ENCODE peak calls at places on chromosomes 3 and 15, in four cellular contexts. Z, N, K and P are unnamed samples.
A peak's percentile ranks its signal among the peaks of the same experiment; 100 is the strongest.

GRCh38 chr3:193737191-193737751 is 144.3 kb downstream of the OPA1 start:
- DNase-seq in Z (no peak), N (no peak), K (no peak), P (no peak)

GRCh38 chr3:7657214-7658112 is 796.5 kb downstream of the GRM7 start:
- DNase-seq in Z (peak; percentile 13), N (peak; percentile 1), K (no peak), P (no peak)

GRCh38 chr3:150521458-150521857 is 24.8 kb downstream of the SERP1 start:
- DNase-seq in Z (no peak), N (peak; percentile 31), K (peak; percentile 17), P (no peak)

GRCh38 chr3:101690972-101691371 is 4.5 kb upstream of the RPL24 start:
- DNase-seq in Z (no peak), N (no peak), K (no peak), P (no peak)

GRCh38 chr3:18447720-18448119 is 22.6 kb upstream of the SATB1 start:
- DNase-seq in Z (no peak), N (no peak), K (no peak), P (no peak)

GRCh38 chr3:66997560-66998074 is 490 bp upstream of the KBTBD8 start:
- DNase-seq in Z (no peak), N (no peak), K (no peak), P (no peak)

GRCh38 chr3:154023148-154023547 is 98.0 kb upstream of the ARHGEF26 start:
- DNase-seq in Z (no peak), N (no peak), K (no peak), P (no peak)

GRCh38 chr15:91484141-91484540 is 369.4 kb upstream of the SLCO3A1 start:
- DNase-seq in Z (no peak), N (no peak), K (no peak), P (no peak)

GRCh38 chr15:98000249-98001203 is 40.0 kb downstream of the ARRDC4 start:
- DNase-seq in Z (no peak), N (peak; percentile 5), K (no peak), P (no peak)